ENCODE peak calls at places on chromosomes 16 and 17, in five cellular contexts. N is AG04450; C is tibial artery; E is ascending aorta; T is CD8-positive, alpha-beta T cell. L is an unnamed sample.

GRCh38 chr17:48570325-48571023 is 7.7 kb downstream of the HOXB4 start:
- DNase-seq in E (no peak), C (no peak), T (no peak), N (no peak), L (no peak)

GRCh38 chr17:49193513-49194296 is 16.7 kb downstream of the GNGT2 start:
- DNase-seq in C (peak), T (peak), N (no peak), E (no peak), L (peak)

GRCh38 chr17:7836596-7837374 is 2.8 kb downstream of the KDM6B start:
- DNase-seq in C (peak), N (peak), T (peak), E (peak), L (peak)

GRCh38 chr16:86755571-86756006 is 177.2 kb downstream of the FOXL1 start:
- DNase-seq in N (no peak), C (peak), T (no peak), E (no peak), L (no peak)

GRCh38 chr16:56513972-56514371 is 5.9 kb downstream of the BBS2 start:
- DNase-seq in N (peak), C (no peak), T (peak), E (no peak), L (peak)

GRCh38 chr17:50573866-50574571 is 13.5 kb downstream of the CACNA1G start:
- DNase-seq in N (no peak), T (no peak), E (no peak), C (no peak), L (no peak)

GRCh38 chr17:63549289-63549945 is 860 bp upstream of the DCAF7 start:
- DNase-seq in N (no peak), C (no peak), E (no peak), T (no peak), L (no peak)

GRCh38 chr16:47565454-47565853 is 104.3 kb downstream of the PHKB start:
- DNase-seq in T (no peak), N (no peak), C (peak), E (peak), L (no peak)

GRCh38 chr17:22310717-22311686 is 618.7 kb downstream of the KCNJ18 start:
- DNase-seq in C (no peak), N (no peak), E (no peak), T (no peak), L (no peak)

GRCh38 chr17:39872700-39873099 is 4.7 kb downstream of the ZPBP2 start:
- DNase-seq in C (no peak), N (peak), E (no peak), T (no peak), L (no peak)

GRCh38 chr17:31582151-31582907 is 190.9 kb downstream of the RAB11FIP4 start:
- DNase-seq in T (no peak), E (peak), C (peak), N (no peak), L (peak)

GRCh38 chr17:42679492-42680330 is 1.9 kb downstream of the CCR10 start:
- DNase-seq in N (no peak), C (peak), T (peak), E (no peak), L (peak)

GRCh38 chr17:33241390-33241789 is 51.7 kb downstream of the ASIC2 start:
- DNase-seq in N (no peak), E (no peak), C (no peak), T (no peak), L (no peak)

GRCh38 chr17:73191443-73192218 is 1.2 kb upstream of the COG1 start:
- DNase-seq in E (no peak), N (peak), T (peak), C (peak), L (peak)

GRCh38 chr17:44956076-44956475 is 8.5 kb upstream of the KIF18B start:
- DNase-seq in T (no peak), E (no peak), N (no peak), C (peak), L (no peak)

GRCh38 chr17:52170963-52171572 is 12.6 kb upstream of the CA10 start:
- DNase-seq in E (no peak), N (no peak), C (no peak), T (no peak), L (no peak)

GRCh38 chr16:73887895-73888294 is 408.7 kb upstream of the PSMD7 start:
- DNase-seq in T (no peak), N (no peak), E (no peak), C (no peak), L (no peak)

GRCh38 chr17:80005360-80006338 is 30.0 kb downstream of the TBC1D16 start:
- DNase-seq in C (no peak), T (peak), E (no peak), N (no peak), L (no peak)

GRCh38 chr16:8907096-8907495 is 24.9 kb downstream of the LITAFD start:
- DNase-seq in N (no peak), E (no peak), C (no peak), T (no peak), L (no peak)

GRCh38 chr17:3773511-3773910 is 27.5 kb downstream of the ITGAE start:
- DNase-seq in C (no peak), N (peak), E (no peak), T (no peak), L (no peak)

GRCh38 chr17:74639704-74640142 is 16.2 kb upstream of the CD300E start:
- DNase-seq in E (no peak), N (no peak), T (no peak), C (peak), L (no peak)

GRCh38 chr17:42906772-42907171 is 6.2 kb downstream of the G6PC1 start:
- DNase-seq in C (no peak), T (no peak), N (no peak), E (no peak), L (no peak)

GRCh38 chr17:32941419-32942032 is 13.6 kb downstream of the TMEM98 start:
- DNase-seq in E (no peak), T (no peak), N (no peak), C (no peak), L (no peak)

GRCh38 chr16:75301804-75302203 is 50.4 kb upstream of the BCAR1 start:
- DNase-seq in T (no peak), C (no peak), N (no peak), E (no peak), L (no peak)

GRCh38 chr16:3587547-3588110 is 10.4 kb upstream of the NLRC3 start:
- DNase-seq in C (no peak), N (no peak), E (no peak), T (no peak), L (no peak)

GRCh38 chr16:81823111-81823510 is 44.0 kb downstream of the PLCG2 start:
- DNase-seq in E (no peak), T (no peak), N (no peak), C (no peak), L (no peak)

GRCh38 chr17:79338142-79338541 is 263.5 kb downstream of the ENGASE start:
- DNase-seq in N (no peak), E (no peak), C (no peak), T (no peak), L (no peak)

GRCh38 chr17:82737981-82738877 is 2.8 kb downstream of the FN3K start:
- DNase-seq in N (no peak), T (no peak), E (no peak), C (no peak), L (peak)

GRCh38 chr17:82736511-82737185 is 1.2 kb downstream of the FN3K start:
- DNase-seq in C (no peak), N (no peak), T (no peak), E (no peak), L (no peak)

GRCh38 chr17:82729479-82730260 is 5.7 kb upstream of the FN3K start:
- DNase-seq in E (no peak), T (no peak), C (no peak), N (no peak), L (no peak)

GRCh38 chr17:82732118-82732743 is 3.2 kb upstream of the FN3K start:
- DNase-seq in E (no peak), N (no peak), T (no peak), C (no peak), L (no peak)

DNA sequence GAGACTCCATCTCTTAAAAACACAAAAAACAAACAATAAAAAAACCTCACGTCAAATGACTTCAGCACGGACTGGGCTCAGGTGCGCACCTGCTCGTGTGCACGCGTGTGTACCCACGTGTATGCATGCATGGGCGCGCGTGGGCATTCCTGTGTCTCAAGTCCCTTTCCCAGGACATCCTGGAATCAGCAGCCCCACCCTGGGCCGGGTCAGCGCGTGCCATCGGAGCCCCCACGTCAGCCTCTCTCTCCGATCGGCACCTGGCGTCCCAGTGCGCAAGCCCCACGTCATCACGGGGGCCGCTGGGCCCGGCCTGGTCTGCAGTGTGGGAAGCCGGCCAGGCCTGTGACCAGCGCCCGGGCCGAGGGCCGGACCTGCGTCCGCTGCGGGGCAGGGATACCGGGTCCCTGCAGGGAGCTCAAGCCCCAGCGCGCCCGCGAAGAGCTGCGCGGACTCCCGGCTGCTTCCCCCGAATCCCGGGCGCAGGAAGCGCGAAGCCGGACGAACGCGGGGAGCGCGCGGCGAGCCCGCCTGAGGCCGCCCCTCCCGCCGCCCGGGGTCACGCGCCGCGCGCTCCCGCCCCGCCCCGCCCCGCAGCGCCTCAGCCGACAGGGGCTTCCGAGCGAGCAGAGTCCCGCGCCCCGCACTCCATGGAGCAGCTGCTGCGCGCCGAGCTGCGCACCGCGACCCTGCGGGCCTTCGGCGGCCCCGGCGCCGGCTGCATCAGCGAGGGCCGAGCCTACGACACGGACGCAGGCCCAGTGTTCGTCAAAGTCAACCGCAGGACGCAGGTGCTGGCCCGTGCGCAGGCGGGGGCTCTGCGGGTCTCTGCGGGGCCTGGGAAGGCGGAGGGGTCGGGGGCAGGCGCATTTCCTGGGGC is at the start of gene FN3K:
- DNase-seq in C (peak), N (peak), T (peak), E (peak), L (peak)
- H3K4me3 ChIP-seq in C (peak), N (peak), T (peak), E (peak), L (peak)

GRCh38 chr17:12973496-12974318 is 44.1 kb downstream of the ELAC2 start:
- DNase-seq in N (no peak), C (no peak), T (no peak), E (no peak), L (no peak)
- H3K4me3 ChIP-seq in N (peak), C (peak), T (no peak), E (peak), L (peak)

DNA sequence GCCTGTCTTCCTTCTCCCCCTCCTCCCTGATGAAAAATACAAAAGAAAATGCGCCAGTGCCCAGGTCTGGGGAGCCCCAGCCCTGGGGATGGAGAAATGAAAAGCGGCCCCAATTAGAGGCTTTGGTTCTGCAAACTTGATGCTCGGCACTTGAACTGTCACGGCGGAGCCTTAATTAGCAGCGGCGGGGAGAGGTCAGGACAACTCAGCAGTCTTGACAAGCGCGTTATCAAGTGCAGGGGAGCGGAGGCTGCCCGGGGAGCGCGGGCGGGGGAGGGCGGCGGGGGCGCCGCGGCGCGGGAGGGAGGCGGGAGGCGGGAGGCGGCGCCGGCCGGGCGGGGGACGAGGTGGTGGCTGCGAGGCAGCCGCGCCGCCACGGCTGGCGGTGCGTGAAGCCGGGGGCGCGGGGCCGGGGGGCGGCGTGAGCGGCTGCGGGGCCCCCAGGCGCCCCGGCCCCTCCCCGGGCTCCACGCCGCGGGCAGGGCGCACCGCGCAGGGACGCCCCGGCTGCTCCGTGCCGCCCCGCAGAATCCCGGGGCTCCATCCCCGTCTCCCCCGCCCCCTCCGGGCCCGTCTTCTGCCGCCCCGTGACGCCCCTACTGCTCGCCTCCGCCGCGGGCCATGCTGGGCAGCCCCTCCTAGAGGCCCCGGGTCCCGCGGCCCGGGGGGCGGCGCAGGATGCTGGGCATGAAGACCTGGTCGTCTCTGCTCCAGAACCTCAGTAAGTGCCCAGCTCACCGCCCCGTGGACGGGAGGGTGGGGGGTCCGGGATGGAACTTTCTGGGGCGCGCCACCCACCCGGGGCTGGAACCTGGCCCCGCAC is 150.5 kb upstream of the GSE1 start:
- DNase-seq in E (no peak), C (no peak), T (peak), N (no peak), L (peak)
- H3K4me3 ChIP-seq in E (peak), C (peak), T (peak), N (peak), L (peak)

GRCh38 chr16:11581677-11582076 is 5.0 kb downstream of the LITAF start:
- DNase-seq in C (no peak), N (no peak), T (no peak), E (no peak), L (no peak)
- H3K4me3 ChIP-seq in C (no peak), N (no peak), T (peak), E (no peak), L (no peak)

GRCh38 chr16:30700491-30700890 is 1.5 kb downstream of the SRCAP start:
- DNase-seq in N (no peak), E (no peak), C (no peak), T (no peak), L (no peak)
- H3K4me3 ChIP-seq in N (no peak), E (peak), C (no peak), T (no peak), L (no peak)